ENCODE peak calls at places on chromosomes 11 and 22, in four cellular contexts. One of them, this sample, is unnamed.

GRCh38 chr11:72239849-72240460 is 4.0 kb downstream of the PHOX2A start:
- DNase-seq in ovary: no peak
- DNase-seq in tibial nerve: no peak
- DNase-seq in stomach: peak; percentile 74
- DNase-seq in this sample: peak; percentile 83

GRCh38 chr11:363948-364761 is 5.1 kb upstream of the B4GALNT4 start:
- DNase-seq in ovary: no peak
- DNase-seq in tibial nerve: no peak
- DNase-seq in stomach: peak; percentile 78
- DNase-seq in this sample: peak; percentile 16

GRCh38 chr11:67400251-67400941 is 1.3 kb downstream of the PPP1CA start:
- DNase-seq in ovary: no peak
- DNase-seq in tibial nerve: no peak
- DNase-seq in stomach: no peak
- DNase-seq in this sample: no peak

GRCh38 chr22:36946436-36947158 is 33.2 kb downstream of the CSF2RB start:
- DNase-seq in ovary: no peak
- DNase-seq in tibial nerve: no peak
- DNase-seq in stomach: no peak
- DNase-seq in this sample: no peak

GRCh38 chr22:43917523-43917922 is 6.1 kb upstream of the PNPLA3 start:
- DNase-seq in ovary: no peak
- DNase-seq in tibial nerve: no peak
- DNase-seq in stomach: no peak
- DNase-seq in this sample: no peak

GRCh38 chr11:62664405-62665074 is 470 bp downstream of the C11orf98 start:
- DNase-seq in ovary: no peak
- DNase-seq in tibial nerve: no peak
- DNase-seq in stomach: peak; percentile 55
- DNase-seq in this sample: peak; percentile 54

GRCh38 chr11:71356904-71357303 is 91.3 kb downstream of the DHCR7 start:
- DNase-seq in ovary: no peak
- DNase-seq in tibial nerve: no peak
- DNase-seq in stomach: no peak
- DNase-seq in this sample: no peak

GRCh38 chr22:45945621-45946020 is 31.3 kb downstream of the WNT7B start:
- DNase-seq in ovary: no peak
- DNase-seq in tibial nerve: no peak
- DNase-seq in stomach: no peak
- DNase-seq in this sample: no peak

GRCh38 chr22:18152519-18152918 is 2.5 kb downstream of the USP18 start:
- DNase-seq in ovary: no peak
- DNase-seq in tibial nerve: no peak
- DNase-seq in stomach: no peak
- DNase-seq in this sample: no peak

GRCh38 chr22:49712195-49712791 is 115.4 kb downstream of the BRD1 start:
- DNase-seq in ovary: no peak
- DNase-seq in tibial nerve: no peak
- DNase-seq in stomach: no peak
- DNase-seq in this sample: no peak

GRCh38 chr11:131609317-131609716 is 238.9 kb downstream of the NTM start:
- DNase-seq in ovary: no peak
- DNase-seq in tibial nerve: no peak
- DNase-seq in stomach: no peak
- DNase-seq in this sample: no peak

GRCh38 chr11:121082670-121083069 is 18.4 kb upstream of the TECTA start:
- DNase-seq in ovary: no peak
- DNase-seq in tibial nerve: no peak
- DNase-seq in stomach: no peak
- DNase-seq in this sample: no peak

GRCh38 chr22:21612858-21613257 is 17.0 kb downstream of the YDJC start:
- DNase-seq in ovary: no peak
- DNase-seq in tibial nerve: no peak
- DNase-seq in stomach: peak; percentile 51
- DNase-seq in this sample: no peak

GRCh38 chr11:56842829-56843794 is 94.6 kb upstream of the OR9G4 start:
- DNase-seq in ovary: no peak
- DNase-seq in tibial nerve: no peak
- DNase-seq in stomach: no peak
- DNase-seq in this sample: no peak

GRCh38 chr11:1953489-1954284 is 6.6 kb downstream of the MRPL23 start:
- DNase-seq in ovary: peak; percentile 29
- DNase-seq in tibial nerve: peak; percentile 11
- DNase-seq in stomach: no peak
- DNase-seq in this sample: peak; percentile 44

GRCh38 chr22:49959782-49960158 is 802 bp upstream of the PIM3 start:
- DNase-seq in ovary: peak; percentile 63
- DNase-seq in tibial nerve: no peak
- DNase-seq in stomach: peak; percentile 66
- DNase-seq in this sample: no peak

GRCh38 chr11:65615950-65616574 is 486 bp downstream of the PCNX3 start:
- DNase-seq in ovary: no peak
- DNase-seq in tibial nerve: no peak
- DNase-seq in stomach: peak; percentile 37
- DNase-seq in this sample: peak; percentile 50

GRCh38 chr11:64251986-64252837 is 882 bp downstream of the PLCB3 start:
- DNase-seq in ovary: peak; percentile 56
- DNase-seq in tibial nerve: no peak
- DNase-seq in stomach: peak; percentile 78
- DNase-seq in this sample: no peak
- TF ChIP-seq POLR2A in ovary: no peak
- TF ChIP-seq POLR2A in tibial nerve: no peak
- TF ChIP-seq POLR2A in stomach: no peak
- TF ChIP-seq POLR2A in this sample: no peak

GRCh38 chr22:39925273-39925672 is 24.4 kb downstream of the GRAP2 start:
- DNase-seq in ovary: no peak
- DNase-seq in tibial nerve: no peak
- DNase-seq in stomach: no peak
- DNase-seq in this sample: no peak

GRCh38 chr22:39928556-39929401 is 27.9 kb downstream of the GRAP2 start:
- DNase-seq in ovary: no peak
- DNase-seq in tibial nerve: no peak
- DNase-seq in stomach: no peak
- DNase-seq in this sample: no peak

GRCh38 chr22:39926175-39927152 is 25.6 kb downstream of the GRAP2 start:
- DNase-seq in ovary: no peak
- DNase-seq in tibial nerve: no peak
- DNase-seq in stomach: no peak
- DNase-seq in this sample: no peak

GRCh38 chr22:39924286-39924685 is 23.4 kb downstream of the GRAP2 start:
- DNase-seq in ovary: no peak
- DNase-seq in tibial nerve: no peak
- DNase-seq in stomach: no peak
- DNase-seq in this sample: no peak

GRCh38 chr22:39927544-39927943 is 26.7 kb downstream of the GRAP2 start:
- DNase-seq in ovary: no peak
- DNase-seq in tibial nerve: no peak
- DNase-seq in stomach: no peak
- DNase-seq in this sample: no peak
- TF ChIP-seq CTCF in ovary: no peak
- TF ChIP-seq CTCF in tibial nerve: no peak
- TF ChIP-seq CTCF in stomach: no peak
- TF ChIP-seq CTCF in this sample: no peak

DNA sequence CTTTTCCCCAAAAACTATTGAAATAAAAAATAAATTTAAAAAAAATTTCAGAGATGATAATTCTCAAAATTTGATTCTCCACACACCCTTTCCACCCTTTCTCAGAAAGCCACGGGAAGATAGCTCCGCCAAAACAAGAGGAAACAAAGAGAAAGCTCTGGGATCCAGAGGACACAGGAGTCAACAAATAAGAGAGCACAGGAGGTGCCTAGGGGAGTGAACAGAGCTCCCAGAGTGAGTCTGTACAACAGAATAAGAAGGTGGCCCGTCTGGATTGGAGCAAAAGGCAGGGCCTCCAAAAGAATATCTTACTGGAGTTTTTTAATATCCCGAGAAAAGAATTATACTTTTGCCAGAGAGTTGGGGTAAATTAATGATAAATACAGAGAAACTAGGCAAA is 96.3 kb upstream of the DRD2 start:
- DNase-seq in ovary: no peak
- DNase-seq in tibial nerve: no peak
- DNase-seq in stomach: no peak
- DNase-seq in this sample: no peak
- TF ChIP-seq POLR2A in ovary: no peak
- TF ChIP-seq POLR2A in tibial nerve: no peak
- TF ChIP-seq POLR2A in stomach: no peak
- TF ChIP-seq POLR2A in this sample: no peak

DNA sequence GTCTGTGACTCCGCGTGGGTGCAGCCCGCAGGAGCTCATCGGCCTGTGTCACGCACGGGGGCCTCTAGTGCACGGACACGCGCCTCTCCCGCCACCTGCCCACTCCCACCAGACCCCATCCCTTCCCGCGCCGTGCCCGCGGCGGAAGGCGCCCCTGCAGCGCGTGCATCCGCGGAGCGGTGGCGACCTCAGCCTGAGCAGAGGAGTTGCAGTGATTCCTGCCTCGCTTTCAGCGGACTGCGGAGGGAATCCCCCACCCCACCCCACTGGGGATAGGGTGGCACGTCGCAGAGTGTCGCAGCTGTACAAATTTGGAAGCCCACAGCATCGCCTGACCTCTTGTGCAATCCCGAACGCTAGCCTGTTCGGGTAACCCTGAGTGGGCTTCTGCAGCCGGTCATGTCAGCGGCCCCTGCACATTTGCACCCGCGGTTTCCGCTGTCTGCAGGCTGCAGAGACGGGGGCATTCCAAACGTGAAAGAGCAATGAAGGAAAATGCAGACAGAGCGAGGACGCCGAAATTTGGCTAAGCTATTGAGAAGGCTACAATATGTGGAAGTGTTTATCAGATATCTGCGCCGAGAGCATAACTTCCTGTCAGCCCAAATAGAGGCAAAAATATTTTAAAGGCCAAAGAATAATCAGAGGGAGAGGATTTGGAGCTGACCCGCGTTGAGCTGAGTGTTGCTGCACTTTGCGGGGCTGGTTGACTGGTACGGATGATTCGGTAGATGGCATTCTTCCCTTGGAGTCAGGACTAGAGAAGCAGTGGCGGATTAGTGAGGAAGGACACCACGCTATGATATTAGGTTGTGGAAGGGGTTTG is 619 bp upstream of the ARHGAP20 start:
- DNase-seq in ovary: no peak
- DNase-seq in tibial nerve: peak; percentile 15
- DNase-seq in stomach: no peak
- DNase-seq in this sample: peak; percentile 65
- TF ChIP-seq CTCF in ovary: no peak
- TF ChIP-seq CTCF in tibial nerve: no peak
- TF ChIP-seq CTCF in stomach: no peak
- TF ChIP-seq CTCF in this sample: peak; percentile 3

DNA sequence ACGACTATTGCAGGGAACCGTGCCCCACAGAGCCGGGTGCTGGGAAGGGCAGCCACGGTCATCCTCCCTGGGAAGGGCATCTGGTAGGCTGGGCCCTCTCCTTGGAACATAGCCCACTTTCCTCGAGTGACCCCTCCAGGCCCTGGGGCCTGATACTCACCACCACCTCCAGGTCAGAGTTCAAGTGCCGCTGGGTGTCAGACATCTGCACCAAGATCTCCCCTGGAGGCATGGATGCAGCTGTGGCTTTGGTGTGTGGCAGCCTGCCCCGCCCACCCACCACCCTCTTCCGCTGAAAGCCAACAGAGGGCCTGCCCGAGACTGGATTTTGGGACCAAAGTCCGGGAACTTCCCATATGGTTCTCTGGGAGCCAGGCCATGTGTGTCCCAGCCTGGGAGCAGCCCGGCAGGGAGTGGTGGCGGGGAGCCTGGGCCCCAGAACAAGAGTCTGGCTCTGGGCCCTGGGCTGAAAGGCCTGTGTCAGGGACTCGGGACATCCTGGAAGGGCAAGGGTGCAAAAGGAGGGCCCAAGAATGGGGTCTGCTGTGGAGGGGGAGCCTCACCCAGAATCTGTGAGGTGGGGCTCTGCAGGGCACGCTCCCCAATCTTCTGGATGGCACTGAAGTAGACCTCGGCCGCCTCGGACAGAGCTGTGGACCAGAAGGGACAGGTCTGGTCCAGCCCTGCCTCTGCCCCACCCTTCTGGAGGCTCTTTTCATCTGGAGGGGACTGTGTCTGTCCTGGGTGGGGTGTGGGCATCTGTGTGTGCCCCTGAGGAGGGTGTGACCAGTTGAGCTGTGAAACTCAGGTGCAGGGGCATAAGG is 2.6 kb downstream of the BAIAP2L2 start:
- DNase-seq in ovary: no peak
- DNase-seq in tibial nerve: no peak
- DNase-seq in stomach: peak; percentile 40
- DNase-seq in this sample: no peak
- TF ChIP-seq POLR2A in ovary: no peak
- TF ChIP-seq POLR2A in tibial nerve: no peak
- TF ChIP-seq POLR2A in stomach: no peak
- TF ChIP-seq POLR2A in this sample: no peak

DNA sequence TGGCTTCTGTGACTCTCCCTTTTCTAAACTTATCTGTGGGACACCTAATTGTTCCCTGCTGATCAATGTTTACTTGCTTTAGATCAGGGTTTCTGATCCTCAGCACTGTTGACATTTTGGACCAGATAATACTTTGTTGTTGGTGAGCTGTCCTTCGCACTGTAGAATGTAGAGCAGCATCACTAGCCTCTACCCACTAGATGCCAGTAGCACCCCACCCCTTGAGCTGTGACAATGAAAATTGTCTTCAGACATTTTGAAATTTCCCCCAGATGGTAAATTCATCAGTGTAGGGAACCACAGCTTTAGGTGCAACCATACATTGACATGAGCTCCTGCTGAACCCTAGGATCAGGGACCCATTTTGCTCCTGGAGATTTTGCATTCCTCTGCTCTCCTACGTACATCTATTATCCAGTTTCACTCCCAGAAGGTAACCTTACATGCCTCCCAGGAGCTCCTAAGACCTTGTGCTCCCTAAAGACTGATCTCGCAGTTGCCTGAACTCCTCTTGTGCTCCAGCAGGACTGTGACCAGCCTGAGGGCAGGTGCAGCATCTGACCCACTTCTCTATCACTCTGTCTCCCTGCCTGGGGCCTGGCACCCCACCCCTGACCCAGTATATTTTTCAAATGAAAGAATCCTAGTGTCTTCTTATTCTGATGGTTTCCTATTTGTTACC is 107.8 kb downstream of the FAR1 start:
- DNase-seq in ovary: no peak
- DNase-seq in tibial nerve: no peak
- DNase-seq in stomach: no peak
- DNase-seq in this sample: no peak
- TF ChIP-seq CTCF in ovary: no peak
- TF ChIP-seq CTCF in tibial nerve: no peak
- TF ChIP-seq CTCF in stomach: no peak
- TF ChIP-seq CTCF in this sample: no peak